ENCODE peak calls at places on chromosomes 11 and 22, in ten cellular contexts. R is NB4; N is activated T-cell treated with anti-CD3 and anti-CD28 coated beads for 48 hours; S is AG09319; E is HS-5; G is stimulated activated CD8-positive, alpha-beta memory T cell treated with anti-CD3 and anti-CD28 coated beads, Interleukin-15, amount 100 ng/mL, for 1 hour; L is A549; T is PC-3; P is smooth muscle cell of the brain vasculature; X is activated T-helper 9 cell treated with anti-CD3 and anti-CD28 coated beads, Interleukin-2, amount 50 U/mL, for 16 hours. V is an unnamed sample.

GRCh38 chr11:73645972-73646631 is at the start of gene PLEKHB1:
- DNase-seq in R (no peak), N (no peak), S (no peak), E (no peak), G (no peak), L (no peak), T (no peak), P (no peak), X (no peak), V (peak)

GRCh38 chr11:78476066-78476465 is 58.4 kb upstream of the GAB2 start:
- DNase-seq in R (no peak), N (no peak), S (no peak), E (no peak), G (no peak), L (no peak), T (peak), P (no peak), X (no peak), V (peak)

GRCh38 chr22:17922925-17923898 is 101.1 kb downstream of the MICAL3 start:
- DNase-seq in R (no peak), N (no peak), S (peak), E (peak), G (no peak), L (no peak), T (peak), P (peak), X (no peak), V (no peak)

GRCh38 chr22:42747701-42748513 is 27.2 kb upstream of the A4GALT start:
- DNase-seq in R (no peak), N (no peak), S (peak), E (peak), G (no peak), L (no peak), T (no peak), P (no peak), X (no peak), V (peak)

GRCh38 chr22:49517721-49518120 is 310.0 kb downstream of the BRD1 start:
- DNase-seq in R (no peak), N (no peak), S (no peak), E (no peak), G (no peak), L (no peak), T (peak), P (no peak), X (no peak), V (no peak)

GRCh38 chr11:106304274-106304673 is 226.8 kb downstream of the AASDHPPT start:
- DNase-seq in R (no peak), N (no peak), S (no peak), E (no peak), G (no peak), L (no peak), T (no peak), P (no peak), X (no peak), V (peak)

GRCh38 chr22:32142600-32142999 is 16.5 kb downstream of the C22orf42 start:
- DNase-seq in R (no peak), N (no peak), S (no peak), E (no peak), G (no peak), L (no peak), T (no peak), P (no peak), X (no peak), V (no peak)

GRCh38 chr22:35961480-35961902 is 67.1 kb downstream of the RBFOX2 start:
- DNase-seq in R (no peak), N (no peak), S (peak), E (peak), G (no peak), L (peak), T (no peak), P (peak), X (no peak), V (peak)

GRCh38 chr11:69375316-69376154 is 81.6 kb downstream of the MYEOV start:
- DNase-seq in R (no peak), N (no peak), S (no peak), E (no peak), G (no peak), L (no peak), T (no peak), P (no peak), X (no peak), V (no peak)

GRCh38 chr22:23062616-23063538 is 7.4 kb upstream of the GNAZ start:
- DNase-seq in R (no peak), N (no peak), S (no peak), E (no peak), G (no peak), L (no peak), T (no peak), P (no peak), X (no peak), V (no peak)

GRCh38 chr11:10930961-10931760 is 73.3 kb upstream of the ZBED5 start:
- DNase-seq in R (peak), N (peak), S (peak), E (no peak), G (no peak), L (peak), T (peak), P (peak), X (peak), V (peak)

GRCh38 chr11:70877151-70877550 is 375.2 kb downstream of the SHANK2 start:
- DNase-seq in R (no peak), N (no peak), S (no peak), E (no peak), G (no peak), L (no peak), T (no peak), P (no peak), X (no peak), V (no peak)

GRCh38 chr11:72685560-72686480 is 11.6 kb upstream of the PDE2A start:
- DNase-seq in R (no peak), N (peak), S (no peak), E (no peak), G (no peak), L (no peak), T (no peak), P (no peak), X (no peak), V (no peak)

GRCh38 chr11:15769203-15769602 is 587.1 kb downstream of the SOX6 start:
- DNase-seq in R (no peak), N (no peak), S (no peak), E (no peak), G (no peak), L (no peak), T (peak), P (no peak), X (no peak), V (peak)

GRCh38 chr11:43920598-43921419 is 21.6 kb upstream of the C11orf96 start:
- DNase-seq in R (peak), N (no peak), S (peak), E (peak), G (no peak), L (peak), T (peak), P (peak), X (no peak), V (peak)

GRCh38 chr11:130340671-130341319 is 26.1 kb upstream of the ZBTB44 start:
- DNase-seq in R (peak), N (no peak), S (no peak), E (no peak), G (no peak), L (no peak), T (no peak), P (no peak), X (no peak), V (no peak)

GRCh38 chr11:2837096-2837601 is 48.4 kb downstream of the CDKN1C start:
- DNase-seq in R (peak), N (no peak), S (peak), E (no peak), G (no peak), L (peak), T (peak), P (no peak), X (no peak), V (peak)

GRCh38 chr22:37206841-37207821 is 5.1 kb downstream of the SSTR3 start:
- DNase-seq in R (no peak), N (no peak), S (no peak), E (no peak), G (no peak), L (no peak), T (no peak), P (no peak), X (no peak), V (no peak)

GRCh38 chr22:50403701-50404101 is 60.6 kb downstream of the PPP6R2 start:
- DNase-seq in R (no peak), N (no peak), S (no peak), E (no peak), G (no peak), L (no peak), T (no peak), P (no peak), X (no peak), V (no peak)

GRCh38 chr11:110434952-110435779 is 5.4 kb downstream of the FDX1 start:
- DNase-seq in R (no peak), N (no peak), S (no peak), E (no peak), G (no peak), L (no peak), T (peak), P (no peak), X (no peak), V (peak)

GRCh38 chr11:66045177-66045639 is 3.8 kb downstream of the GAL3ST3 start:
- DNase-seq in R (peak), N (peak), S (peak), E (no peak), G (peak), L (peak), T (peak), P (peak), X (peak), V (peak)